ENCODE peak calls at places on chromosomes 16 and 17, in six cellular contexts. T is transverse colon, Y is ovary, C is A549, R is IMR-90, X is stomach. A is an unnamed sample.
A peak's percentile ranks its signal among the peaks of the same experiment; 100 is the strongest.

GRCh38 chr17:17154556-17154955 is 51.6 kb downstream of the PLD6 start:
- DNase-seq in X (no peak), R (no peak), Y (no peak), T (no peak), C (no peak), A (no peak)

GRCh38 chr16:85667841-85668413 is 20.8 kb downstream of the GINS2 start:
- DNase-seq in T (no peak), C (no peak), X (no peak), R (no peak), Y (peak; percentile 14), A (no peak)

GRCh38 chr17:41298458-41299135 is 4.1 kb downstream of the KRTAP29-1 start:
- DNase-seq in Y (no peak), C (no peak), R (no peak), T (no peak), X (no peak), A (no peak)

GRCh38 chr17:80704381-80704819 is 159.8 kb downstream of the RPTOR start:
- DNase-seq in X (no peak), C (no peak), Y (no peak), T (no peak), R (peak; percentile 38), A (no peak)

GRCh38 chr16:77171750-77172635 is 19.0 kb upstream of the MON1B start:
- DNase-seq in X (no peak), Y (no peak), T (no peak), R (peak; percentile 59), C (peak; percentile 70), A (no peak)

GRCh38 chr16:84360170-84360569 is 8.2 kb upstream of the ATP2C2 start:
- DNase-seq in Y (no peak), X (no peak), T (no peak), R (peak; percentile 25), C (no peak), A (no peak)

GRCh38 chr16:72406390-72406789 is 234.4 kb upstream of the PMFBP1 start:
- DNase-seq in R (no peak), X (no peak), T (no peak), Y (no peak), C (no peak), A (no peak)

GRCh38 chr16:65309294-65309850 is 187.5 kb upstream of the CDH11 start:
- DNase-seq in C (no peak), T (no peak), Y (no peak), X (no peak), R (no peak), A (no peak)

DNA sequence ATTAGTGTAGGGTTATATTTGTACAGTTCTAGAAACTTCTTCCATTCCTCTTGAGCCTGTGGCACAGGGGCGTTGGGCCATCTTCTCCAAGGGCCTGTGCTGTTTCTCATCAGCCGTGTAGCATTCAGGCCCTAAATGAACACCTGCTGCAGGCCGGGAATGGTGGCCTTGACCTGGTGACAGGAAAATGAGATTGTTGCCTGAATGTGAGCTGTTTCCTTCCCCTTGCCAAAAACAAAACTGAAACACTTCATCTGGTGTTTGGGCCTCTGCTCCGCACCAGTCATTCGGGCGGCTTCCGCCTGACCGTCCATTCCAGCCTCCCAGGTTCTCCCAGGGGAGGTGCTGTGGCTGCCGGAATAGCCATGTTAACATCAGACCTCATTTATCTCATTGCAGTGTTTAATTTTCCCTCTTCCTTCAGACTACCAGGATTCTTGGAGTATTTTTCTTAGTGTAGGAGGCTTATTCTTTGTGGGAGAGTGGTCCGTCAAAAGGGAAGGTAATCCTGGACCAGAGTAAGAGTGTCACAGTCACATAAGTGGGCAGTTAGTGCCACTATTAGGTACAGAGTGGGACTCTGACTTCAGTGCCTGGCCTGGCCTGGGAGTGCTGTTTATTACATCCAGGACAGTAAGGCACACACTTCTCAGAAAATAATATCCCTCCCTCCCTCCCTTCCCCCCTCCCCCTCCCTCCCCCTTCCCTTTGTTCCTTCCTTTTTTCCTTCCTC is 61.9 kb downstream of the WWP2 start:
- DNase-seq in R (no peak), C (no peak), Y (peak; percentile 85), T (peak; percentile 26), X (peak; percentile 69), A (peak; percentile 45)
- TF ChIP-seq POLR2A in R (no peak), C (no peak), Y (no peak), T (no peak), X (no peak), A (no peak)

GRCh38 chr17:28745052-28745776 is 1.4 kb downstream of the TRAF4 start:
- DNase-seq in X (peak; percentile 75), R (peak; percentile 47), Y (peak; percentile 67), C (peak; percentile 64), T (peak; percentile 67), A (peak; percentile 51)

GRCh38 chr17:28744104-28744801 is 442 bp downstream of the TRAF4 start:
- DNase-seq in C (peak; percentile 81), Y (peak; percentile 86), R (peak; percentile 41), X (peak; percentile 61), T (peak; percentile 70), A (peak; percentile 40)

GRCh38 chr17:28743243-28744103 is at the start of gene TRAF4:
- DNase-seq in C (peak; percentile 93), X (peak; percentile 89), Y (peak; percentile 85), T (peak; percentile 89), R (peak; percentile 84), A (peak; percentile 67)

GRCh38 chr17:28745777-28746473 is 2.1 kb downstream of the TRAF4 start:
- DNase-seq in X (peak; percentile 85), T (peak; percentile 61), Y (peak; percentile 45), C (peak; percentile 55), R (no peak), A (no peak)

GRCh38 chr17:28744802-28745051 is 916 bp downstream of the TRAF4 start:
- DNase-seq in X (no peak), Y (no peak), R (no peak), C (no peak), T (no peak), A (no peak)
- H3K4me1 ChIP-seq in X (peaks cover 84% of the 10 kb centered on the region), Y (peaks cover 12% of the 10 kb centered on the region), R (peaks cover 16% of the 10 kb centered on the region), C (peaks cover 57% of the 10 kb centered on the region), T (peaks cover 70% of the 10 kb centered on the region), A (peaks cover 11% of the 10 kb centered on the region)

GRCh38 chr16:31186176-31186575 is 6.2 kb downstream of the FUS start:
- DNase-seq in Y (no peak), X (no peak), R (no peak), T (no peak), C (no peak), A (no peak)
- TF ChIP-seq POLR2A in Y (no peak), X (no peak), R (no peak), T (no peak), C (no peak), A (no peak)

GRCh38 chr17:28722413-28723158 is 2.8 kb downstream of the RPL23A start:
- DNase-seq in C (no peak), T (no peak), Y (no peak), X (no peak), R (no peak), A (no peak)
- H3K4me1 ChIP-seq in C (peaks cover 50% of the 10 kb centered on the region), T (peaks cover 72% of the 10 kb centered on the region), Y (peaks cover 13% of the 10 kb centered on the region), X (peaks cover 87% of the 10 kb centered on the region), R (peaks cover 19% of the 10 kb centered on the region), A (peaks cover 32% of the 10 kb centered on the region)

GRCh38 chr16:22770866-22771265 is 43.1 kb upstream of the HS3ST2 start:
- DNase-seq in X (no peak), Y (no peak), R (no peak), T (no peak), C (no peak), A (no peak)

GRCh38 chr16:22775220-22775912 is 38.6 kb upstream of the HS3ST2 start:
- DNase-seq in T (no peak), Y (no peak), C (no peak), R (no peak), X (no peak), A (no peak)

DNA sequence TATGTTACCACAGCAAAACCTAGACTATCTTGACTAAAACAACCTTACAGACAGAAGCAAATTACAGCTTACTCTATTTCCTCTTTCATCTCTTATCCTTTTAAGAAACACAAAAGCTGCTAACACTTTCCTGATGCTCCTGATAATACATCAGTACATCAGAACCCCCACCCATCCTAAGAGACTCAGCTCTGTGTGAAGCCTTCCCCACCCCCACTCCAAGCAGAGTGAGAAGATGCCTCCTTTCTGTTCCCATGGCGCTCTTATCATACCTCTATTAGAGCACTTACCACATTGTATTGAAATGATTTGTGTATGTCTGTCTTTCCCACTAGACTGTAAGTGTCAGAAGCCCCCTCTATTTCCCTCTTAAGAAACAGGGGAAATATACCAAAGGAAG is 42.4 kb upstream of the HS3ST2 start:
- DNase-seq in Y (no peak), T (no peak), C (no peak), X (no peak), R (no peak), A (no peak)
- TF ChIP-seq POLR2A in Y (no peak), T (no peak), C (no peak), X (no peak), R (no peak), A (no peak)

GRCh38 chr17:68296217-68297140 is 5.2 kb downstream of the ARSG start:
- DNase-seq in R (no peak), Y (no peak), C (no peak), X (peak; percentile 49), T (peak; percentile 52), A (no peak)
- H3K4me1 ChIP-seq in R (peaks cover 5% of the 10 kb centered on the region), Y (peaks cover 3% of the 10 kb centered on the region), C (peaks cover 4% of the 10 kb centered on the region), X (peaks cover 12% of the 10 kb centered on the region), T (peaks cover 13% of the 10 kb centered on the region), A (peaks cover 12% of the 10 kb centered on the region)

DNA sequence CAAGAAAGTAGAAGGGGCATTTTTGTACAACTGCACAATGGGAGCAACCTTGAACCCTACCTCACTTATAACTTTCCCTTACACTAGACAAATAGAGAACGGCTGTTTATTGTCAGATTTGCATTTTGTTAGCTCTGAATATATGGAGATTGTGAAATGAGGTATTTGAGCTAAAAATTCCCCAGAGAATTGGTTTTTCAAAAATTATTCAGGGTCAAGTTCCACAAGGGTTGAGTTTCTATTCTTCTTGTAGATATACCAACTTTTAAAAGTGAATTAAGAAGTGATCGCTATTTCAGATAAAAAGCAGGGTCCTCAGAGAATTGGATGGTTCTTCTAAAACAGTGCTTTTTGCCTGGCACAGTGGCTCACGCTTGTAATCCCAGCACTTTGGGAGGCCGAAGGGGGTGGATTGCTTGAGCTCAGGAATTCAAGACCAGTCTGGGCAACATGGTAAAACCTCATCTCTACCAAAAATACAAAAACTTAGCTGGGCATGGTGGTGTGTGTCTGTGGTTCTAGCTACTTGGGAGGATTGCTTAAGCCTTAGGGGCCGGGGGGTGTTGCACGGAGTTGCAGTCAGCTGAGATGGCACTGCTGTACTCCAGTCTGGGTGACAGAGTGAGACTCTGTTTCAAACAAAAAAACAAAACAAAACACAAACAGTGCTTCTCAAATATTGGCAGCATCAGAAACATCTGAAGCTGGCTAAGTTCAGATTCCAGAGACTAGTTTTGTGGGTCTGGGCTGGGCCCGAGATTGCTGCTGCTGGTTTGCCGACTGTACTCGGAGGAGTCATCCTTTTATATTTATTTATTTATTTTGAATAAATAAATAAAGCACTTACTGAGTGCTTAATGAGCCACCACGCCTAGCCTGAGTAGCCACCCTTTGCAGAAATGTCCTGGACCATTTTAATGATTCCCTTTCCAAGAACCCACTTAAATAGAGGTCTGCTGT is 50.9 kb downstream of the PECAM1 start:
- DNase-seq in Y (no peak), X (no peak), T (no peak), R (no peak), C (no peak), A (no peak)
- TF ChIP-seq POLR2A in Y (no peak), X (no peak), T (no peak), R (no peak), C (no peak), A (no peak)

GRCh38 chr16:21950782-21951521 is 2.2 kb upstream of the UQCRC2 start:
- DNase-seq in C (peak; percentile 61), T (no peak), R (peak; percentile 37), X (no peak), Y (no peak), A (no peak)
- H3K4me1 ChIP-seq in C (peaks cover 22% of the 10 kb centered on the region), T (peaks cover 45% of the 10 kb centered on the region), R (peaks cover 2% of the 10 kb centered on the region), X (peaks cover 50% of the 10 kb centered on the region), Y (peaks cover 6% of the 10 kb centered on the region), A (peaks cover 5% of the 10 kb centered on the region)

GRCh38 chr17:75109407-75110236 is at the start of gene ARMC7:
- DNase-seq in Y (peak; percentile 92), R (peak; percentile 77), X (peak; percentile 95), C (peak; percentile 85), T (peak; percentile 95), A (peak; percentile 84)
- TF ChIP-seq POLR2A in Y (peak; percentile 32), R (no peak), X (no peak), C (peak; percentile 83), T (peak; percentile 88), A (peak; percentile 62)